ENCODE peak calls at places on chromosome 5, in ten cellular contexts. R, A, F, G, Y, X, N, M, K and S are unnamed samples.

GRCh38 chr5:147382776-147383175 is 127.1 kb downstream of the DPYSL3 start:
- DNase-seq in X (no peak), F (no peak), Y (no peak), K (peak), N (peak), M (no peak), R (no peak), A (no peak), G (no peak), S (no peak)

GRCh38 chr5:19886123-19886921 is 101.7 kb downstream of the CDH18 start:
- DNase-seq in R (no peak), A (peak), Y (no peak), M (no peak), F (no peak), K (no peak), N (peak), G (peak), X (no peak), S (no peak)

GRCh38 chr5:76790632-76791290 is 28.1 kb upstream of the F2RL1 start:
- DNase-seq in Y (no peak), R (no peak), G (peak), N (peak), M (peak), A (peak), F (no peak), K (peak), X (peak), S (peak)

GRCh38 chr5:160174780-160175437 is 54.4 kb upstream of the FABP6 start:
- DNase-seq in M (no peak), X (no peak), F (no peak), A (no peak), N (peak), K (peak), Y (no peak), G (no peak), R (no peak), S (no peak)

GRCh38 chr5:138000102-138000723 is 32.7 kb downstream of the FAM13B start:
- DNase-seq in K (no peak), X (no peak), N (peak), G (peak), F (no peak), M (peak), Y (no peak), A (peak), R (no peak), S (no peak)

GRCh38 chr5:63726491-63726890 is 235.8 kb downstream of the HTR1A start:
- DNase-seq in M (no peak), N (no peak), R (no peak), Y (no peak), F (no peak), X (peak), A (no peak), K (no peak), G (no peak), S (no peak)

GRCh38 chr5:65041296-65042158 is 272.8 kb downstream of the CWC27 start:
- DNase-seq in M (peak), F (no peak), N (peak), K (no peak), G (no peak), Y (no peak), R (no peak), X (no peak), A (peak), S (no peak)

GRCh38 chr5:59276886-59277514 is 616.5 kb downstream of the PDE4D start:
- DNase-seq in A (no peak), N (peak), K (peak), G (peak), X (no peak), R (no peak), M (no peak), Y (no peak), F (peak), S (no peak)

GRCh38 chr5:77321793-77322394 is 111.4 kb downstream of the PDE8B start:
- DNase-seq in K (no peak), R (no peak), M (no peak), Y (no peak), N (no peak), X (no peak), A (no peak), G (no peak), F (no peak), S (no peak)

GRCh38 chr5:84494453-84494852 is 109.8 kb upstream of the EDIL3 start:
- DNase-seq in F (no peak), M (no peak), A (peak), R (no peak), X (no peak), N (peak), G (peak), Y (no peak), K (peak), S (no peak)

GRCh38 chr5:62633243-62633642 is 54.6 kb downstream of the LRRC70 start:
- DNase-seq in R (no peak), G (no peak), A (no peak), Y (no peak), M (no peak), X (no peak), F (no peak), K (no peak), N (no peak), S (no peak)

GRCh38 chr5:91288117-91288516 is 95.0 kb downstream of the ARRDC3 start:
- DNase-seq in G (no peak), A (no peak), X (no peak), Y (no peak), K (peak), R (no peak), N (peak), M (no peak), F (no peak), S (no peak)

GRCh38 chr5:27316283-27316675 is 277.9 kb upstream of the CDH9 start:
- DNase-seq in F (no peak), Y (no peak), R (no peak), A (peak), G (peak), K (no peak), M (no peak), N (peak), X (no peak), S (no peak)

DNA sequence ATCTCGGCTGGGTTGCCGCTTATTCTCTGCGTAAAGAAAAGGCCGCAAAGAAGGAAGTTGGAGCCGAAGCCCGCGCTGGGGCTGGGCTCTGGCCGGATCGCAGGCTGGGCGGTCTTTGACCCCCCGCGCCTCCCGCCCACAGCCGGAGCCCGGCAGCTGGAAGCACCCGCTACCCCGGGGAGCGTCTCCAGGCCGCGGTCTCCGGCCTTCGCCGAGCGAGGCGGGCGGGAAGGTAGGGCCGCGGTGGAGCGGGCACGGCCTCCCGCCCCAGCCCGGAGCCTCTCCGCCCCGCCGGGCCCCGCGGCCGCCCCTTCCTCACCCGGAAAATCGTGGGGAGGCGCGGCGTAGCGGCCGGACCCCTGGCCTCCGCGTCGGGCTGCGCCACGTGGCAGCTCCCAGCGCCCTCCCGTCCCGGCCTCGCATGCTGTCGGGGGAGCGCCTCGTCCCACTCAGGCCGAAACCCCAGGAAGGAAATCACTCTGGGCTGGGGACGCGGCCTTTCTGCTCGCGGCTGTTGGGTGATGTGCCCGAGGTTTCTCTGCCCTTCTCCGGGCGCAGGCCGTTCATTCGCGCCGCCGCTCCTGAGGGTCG is 11.9 kb downstream of the FOXD1 start:
- DNase-seq in M (no peak), R (no peak), F (no peak), Y (no peak), K (no peak), X (no peak), N (no peak), A (no peak), G (no peak), S (no peak)
- H3K4me3 ChIP-seq in M (peak), R (peak), F (peak), Y (peak), K (no peak), X (no peak), N (no peak), A (peak), G (peak), S (no peak)

GRCh38 chr5:173243808-173244305 is 8.9 kb upstream of the NKX2-5 start:
- DNase-seq in X (no peak), Y (no peak), K (no peak), M (peak), F (no peak), R (no peak), G (no peak), N (no peak), A (no peak), S (no peak)
- H3K4me3 ChIP-seq in X (no peak), Y (no peak), K (no peak), M (peak), F (no peak), R (no peak), G (no peak), N (no peak), A (no peak), S (no peak)

GRCh38 chr5:141094481-141095262 is at the start of gene PCDHB2:
- DNase-seq in G (peak), Y (no peak), X (no peak), N (peak), R (peak), F (no peak), M (no peak), A (peak), K (peak), S (peak)
- H3K4me3 ChIP-seq in G (no peak), Y (no peak), X (no peak), N (no peak), R (no peak), F (peak), M (peak), A (peak), K (peak), S (no peak)

DNA sequence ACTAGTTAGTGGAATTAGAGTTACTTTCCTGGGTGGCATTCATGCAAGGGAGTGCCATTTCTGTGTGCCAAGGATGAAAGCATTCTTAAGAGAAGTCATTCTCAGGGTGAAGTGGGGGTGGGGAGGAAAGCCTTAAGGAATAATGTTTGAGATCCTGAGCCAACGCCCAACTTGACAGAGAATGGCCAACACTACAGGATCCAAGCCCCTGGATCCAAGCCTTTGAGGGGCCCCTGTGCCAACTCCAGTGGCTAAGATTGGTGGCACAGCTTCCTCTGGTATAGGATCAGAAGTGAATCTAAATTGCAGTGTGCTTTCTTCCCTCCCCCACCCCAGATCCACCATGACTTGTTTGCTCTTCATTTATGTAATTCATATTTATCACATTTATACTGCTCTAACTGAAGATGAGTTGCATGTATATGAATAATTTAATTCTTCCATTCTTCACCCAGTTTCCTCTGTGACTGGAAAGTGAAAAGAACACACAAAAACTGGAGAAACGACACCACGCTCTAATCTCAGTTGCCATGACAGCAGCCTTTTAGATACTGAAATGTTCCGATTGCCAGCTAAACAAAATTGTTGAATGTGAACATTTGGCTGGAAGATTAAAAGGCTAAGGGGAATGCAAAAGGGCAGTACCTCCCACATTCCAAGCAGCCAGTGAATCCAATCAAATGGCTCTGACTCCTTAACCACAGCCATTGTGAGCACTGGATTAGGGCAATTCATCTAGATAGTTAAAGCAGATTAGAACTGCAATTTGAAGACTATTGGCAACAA is 4.5 kb downstream of the ZNF608 start:
- DNase-seq in K (peak), G (peak), A (peak), Y (peak), X (no peak), M (no peak), R (no peak), F (no peak), N (peak), S (peak)
- H3K4me3 ChIP-seq in K (no peak), G (peak), A (peak), Y (no peak), X (peak), M (no peak), R (peak), F (peak), N (peak), S (no peak)